ENCODE peak calls at places on chromosomes 6 and 20, in seven cellular contexts. N is astrocyte of the cerebellum, X is AG04449, P is IMR-90, S is sigmoid colon, L is cardiac fibroblast, J is MG63. B is an unnamed sample.

GRCh38 chr6:112912351-112913101 is 565.4 kb downstream of the RFPL4B start:
- DNase-seq in X (peak; percentile 29), J (no peak), P (peak; percentile 41), N (peak; percentile 72), S (no peak), L (peak; percentile 74), B (no peak)

GRCh38 chr6:75493400-75494064 is at the start of gene FILIP1:
- DNase-seq in L (peak; percentile 82), P (peak; percentile 56), J (no peak), N (no peak), X (no peak), S (peak; percentile 87), B (peak; percentile 67)

GRCh38 chr6:134373282-134373922 is 55.5 kb upstream of the SGK1 start:
- DNase-seq in J (peak; percentile 72), N (peak; percentile 53), S (peak; percentile 78), X (peak; percentile 70), P (peak; percentile 93), L (peak; percentile 82), B (peak; percentile 87)

GRCh38 chr20:55232647-55233046 is 757.3 kb downstream of the DOK5 start:
- DNase-seq in S (no peak), N (no peak), P (no peak), J (no peak), X (no peak), L (no peak), B (no peak)

GRCh38 chr20:6074145-6074561 is 20.3 kb upstream of the LRRN4 start:
- DNase-seq in J (no peak), S (no peak), L (peak; percentile 24), N (no peak), X (no peak), P (no peak), B (no peak)

GRCh38 chr20:37796733-37797132 is 102.9 kb downstream of the CTNNBL1 start:
- DNase-seq in S (no peak), P (no peak), L (no peak), J (no peak), X (no peak), N (no peak), B (no peak)

GRCh38 chr6:50853924-50854323 is 35.3 kb downstream of the TFAP2B start:
- DNase-seq in L (no peak), N (no peak), P (no peak), S (no peak), X (no peak), J (no peak), B (no peak)

GRCh38 chr6:11712760-11713159 is 65.8 kb downstream of the ADTRP start:
- DNase-seq in S (peak; percentile 80), L (peak; percentile 32), J (no peak), P (peak; percentile 46), N (no peak), X (no peak), B (peak; percentile 41)

GRCh38 chr6:159461266-159461665 is 231.8 kb downstream of the SOD2 start:
- DNase-seq in N (peak; percentile 9), L (no peak), S (no peak), X (no peak), J (no peak), P (no peak), B (peak; percentile 7)

GRCh38 chr6:159693128-159693893 is at the start of gene SOD2:
- DNase-seq in L (peak; percentile 94), N (no peak), S (peak; percentile 93), P (peak; percentile 81), X (no peak), J (peak; percentile 93), B (peak; percentile 80)

GRCh38 chr20:10769700-10770099 is 95.9 kb upstream of the JAG1 start:
- DNase-seq in L (peak; percentile 26), X (no peak), J (no peak), N (no peak), S (no peak), P (peak; percentile 39), B (no peak)

GRCh38 chr20:63168861-63169260 is 47.1 kb downstream of the YTHDF1 start:
- DNase-seq in X (no peak), J (no peak), S (no peak), L (no peak), P (no peak), N (no peak), B (no peak)

GRCh38 chr20:20772492-20773047 is 60.1 kb upstream of the RALGAPA2 start:
- DNase-seq in L (no peak), S (no peak), J (no peak), N (no peak), X (no peak), P (no peak), B (no peak)

GRCh38 chr6:147117009-147117408 is 87.2 kb upstream of the STXBP5 start:
- DNase-seq in N (no peak), P (no peak), L (no peak), S (no peak), X (no peak), J (no peak), B (no peak)

GRCh38 chr20:46006031-46006430 is 2.7 kb upstream of the MMP9 start:
- DNase-seq in X (no peak), N (no peak), L (no peak), J (no peak), P (no peak), S (no peak), B (no peak)

GRCh38 chr6:17872908-17873307 is 114.5 kb downstream of the KIF13A start:
- DNase-seq in N (no peak), X (no peak), J (no peak), S (no peak), L (no peak), P (no peak), B (no peak)

GRCh38 chr6:21967282-21967681 is 329.6 kb downstream of the PRL start:
- DNase-seq in S (no peak), P (no peak), J (no peak), X (no peak), N (no peak), L (no peak), B (no peak)
- H3K4me3 ChIP-seq in S (no peak overlapping the region), P (no peak overlapping the region), J (no peak overlapping the region), X (no peak overlapping the region), N (no peak overlapping the region), L (no peak overlapping the region), B (no peak overlapping the region)

DNA sequence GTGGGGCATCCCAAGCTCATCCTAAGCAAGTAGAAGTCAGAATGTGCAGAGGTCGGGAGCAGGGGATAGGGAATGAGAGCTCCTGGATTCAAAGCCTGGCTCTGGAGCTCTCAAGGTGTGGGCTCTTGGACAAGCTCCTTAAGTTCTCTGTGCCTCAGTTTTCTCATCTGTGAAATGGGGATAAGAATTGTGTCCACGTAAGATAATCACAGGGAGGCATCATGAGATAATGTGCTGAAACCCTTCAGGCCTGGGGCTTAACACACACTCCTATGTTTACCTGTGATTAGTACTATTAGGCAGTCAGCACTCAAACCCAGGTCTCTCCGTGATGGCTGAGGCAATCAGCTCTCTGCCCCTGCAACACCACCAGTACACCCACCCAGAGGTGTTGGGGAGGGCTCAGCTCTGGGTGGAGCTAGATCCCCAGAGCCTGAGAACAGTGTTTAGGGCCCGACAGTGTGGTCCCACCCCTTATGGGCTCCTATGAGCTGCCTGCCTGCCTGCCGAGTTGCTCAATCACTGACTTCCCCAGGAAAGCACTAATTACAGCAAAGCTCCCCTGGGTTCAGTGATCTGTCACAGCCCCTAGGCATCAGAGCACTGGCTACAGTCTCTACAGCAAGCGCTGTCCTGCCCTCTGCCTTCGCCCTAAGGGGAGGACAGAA is 6.3 kb upstream of the SIRPA start:
- DNase-seq in J (no peak), X (no peak), L (peak; percentile 59), P (peak; percentile 41), N (no peak), S (peak; percentile 71), B (no peak)
- H3K4me3 ChIP-seq in J (no peak overlapping the region), X (no peak overlapping the region), L (no peak overlapping the region), P (no peak overlapping the region), N (no peak overlapping the region), S (no peak overlapping the region), B (no peak overlapping the region)

GRCh38 chr6:34223964-34224940 is 12.4 kb upstream of the HMGA1 start:
- DNase-seq in S (peak; percentile 96), P (peak; percentile 96), J (peak; percentile 87), L (peak; percentile 95), X (peak; percentile 63), N (peak; percentile 77), B (peak; percentile 97)

GRCh38 chr6:34226066-34226465 is 10.6 kb upstream of the HMGA1 start:
- DNase-seq in S (no peak), J (no peak), X (no peak), N (no peak), L (no peak), P (no peak), B (no peak)

GRCh38 chr6:34225551-34225950 is 11.1 kb upstream of the HMGA1 start:
- DNase-seq in N (no peak), L (no peak), S (no peak), J (no peak), X (no peak), P (no peak), B (no peak)

GRCh38 chr6:34226731-34227586 is 9.7 kb upstream of the HMGA1 start:
- DNase-seq in S (no peak), X (no peak), N (no peak), J (no peak), L (no peak), P (no peak), B (no peak)

DNA sequence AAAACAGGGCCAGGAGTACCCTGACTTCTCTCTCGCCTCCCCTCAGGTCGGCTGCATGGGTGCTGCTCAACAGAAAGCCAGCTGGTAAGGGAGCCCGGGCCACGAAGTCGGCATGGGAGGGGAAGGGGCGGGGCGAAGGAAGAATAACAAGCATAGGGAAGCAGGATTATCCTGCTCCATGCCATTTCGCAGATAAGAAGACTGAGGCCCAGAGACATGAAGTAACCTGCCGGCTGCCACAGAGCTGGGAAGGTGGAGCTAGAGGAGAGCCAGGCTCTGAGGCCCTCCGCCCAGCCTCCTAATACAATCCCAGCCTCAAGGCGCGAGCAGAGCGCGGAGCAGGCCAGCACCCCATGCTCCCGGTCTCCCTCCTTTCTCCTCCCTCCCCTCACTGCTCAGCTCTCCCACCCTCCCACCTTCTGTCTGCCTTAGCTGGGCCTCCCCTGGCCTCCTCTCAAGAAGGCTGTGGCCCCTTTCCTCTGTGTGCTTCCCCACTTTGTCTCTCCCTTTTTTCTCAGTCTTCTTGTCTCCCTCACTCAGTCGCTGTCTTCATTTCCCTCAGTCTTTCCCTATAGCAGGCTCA is 13.2 kb upstream of the HMGA1 start:
- DNase-seq in N (no peak), P (no peak), J (no peak), L (no peak), S (no peak), X (no peak), B (no peak)
- H3K4me3 ChIP-seq in N (peak overlapping the region; percentile 27), P (peak overlapping the region; percentile 27), J (no peak overlapping the region), L (peak overlapping the region; percentile 35), S (peak overlapping the region; percentile 77), X (peak overlapping the region; percentile 43), B (peak overlapping the region; percentile 48)

GRCh38 chr20:32019563-32020463 is 9.6 kb downstream of the CCM2L start:
- DNase-seq in X (no peak), P (no peak), N (no peak), J (no peak), S (no peak), L (no peak), B (no peak)

GRCh38 chr20:32018269-32019155 is 8.3 kb downstream of the CCM2L start:
- DNase-seq in S (no peak), J (peak; percentile 50), L (no peak), P (no peak), N (no peak), X (no peak), B (no peak)

GRCh38 chr20:32021091-32021490 is 10.9 kb downstream of the CCM2L start:
- DNase-seq in P (no peak), X (no peak), N (no peak), L (no peak), S (no peak), J (no peak), B (no peak)

GRCh38 chr20:32017711-32018251 is 7.5 kb downstream of the CCM2L start:
- DNase-seq in X (no peak), N (no peak), P (no peak), L (no peak), S (no peak), J (no peak), B (no peak)

GRCh38 chr20:32019156-32019510 is 8.9 kb downstream of the CCM2L start:
- DNase-seq in L (no peak), J (peak; percentile 17), S (no peak), X (no peak), P (no peak), N (no peak), B (no peak)
- H3K4me3 ChIP-seq in L (no peak overlapping the region), J (no peak overlapping the region), S (peak overlapping the region; percentile 42), X (no peak overlapping the region), P (no peak overlapping the region), N (no peak overlapping the region), B (no peak overlapping the region)